ENCODE peak calls at places on chromosome 15, in eight cellular contexts. One of them, this sample, is unnamed.

GRCh38 chr15:71182522-71182921 is 67.3 kb downstream of the THSD4 start:
- DNase-seq in GM12865: no peak
- DNase-seq in dorsolateral prefrontal cortex: no peak
- DNase-seq in astrocyte of the spinal cord: no peak
- DNase-seq in astrocyte of the cerebellum: no peak
- DNase-seq in HFF-Myc: no peak
- DNase-seq in pancreas: no peak
- DNase-seq in IMR-90: no peak
- DNase-seq in this sample: no peak

GRCh38 chr15:92449476-92449875 is 55.8 kb downstream of the ST8SIA2 start:
- DNase-seq in GM12865: no peak
- DNase-seq in dorsolateral prefrontal cortex: no peak
- DNase-seq in astrocyte of the spinal cord: peak; percentile 75
- DNase-seq in astrocyte of the cerebellum: peak; percentile 70
- DNase-seq in HFF-Myc: no peak
- DNase-seq in pancreas: no peak
- DNase-seq in IMR-90: peak; percentile 15
- DNase-seq in this sample: no peak

GRCh38 chr15:87263844-87264243 is 992.7 kb downstream of the NTRK3 start:
- DNase-seq in GM12865: no peak
- DNase-seq in dorsolateral prefrontal cortex: no peak
- DNase-seq in astrocyte of the spinal cord: no peak
- DNase-seq in astrocyte of the cerebellum: no peak
- DNase-seq in HFF-Myc: no peak
- DNase-seq in pancreas: no peak
- DNase-seq in IMR-90: no peak
- DNase-seq in this sample: no peak

GRCh38 chr15:31200735-31201151 is 99.2 kb upstream of the TRPM1 start:
- DNase-seq in GM12865: peak; percentile 81
- DNase-seq in dorsolateral prefrontal cortex: peak; percentile 48
- DNase-seq in astrocyte of the spinal cord: peak; percentile 49
- DNase-seq in astrocyte of the cerebellum: peak; percentile 9
- DNase-seq in HFF-Myc: no peak
- DNase-seq in pancreas: no peak
- DNase-seq in IMR-90: peak; percentile 39
- DNase-seq in this sample: peak; percentile 83

GRCh38 chr15:48796930-48797329 is 13.9 kb downstream of the CEP152 start:
- DNase-seq in GM12865: peak; percentile 14
- DNase-seq in dorsolateral prefrontal cortex: no peak
- DNase-seq in astrocyte of the spinal cord: peak; percentile 69
- DNase-seq in astrocyte of the cerebellum: peak; percentile 48
- DNase-seq in HFF-Myc: no peak
- DNase-seq in pancreas: no peak
- DNase-seq in IMR-90: peak; percentile 90
- DNase-seq in this sample: no peak

GRCh38 chr15:20340331-20340811 is 201.2 kb downstream of the GOLGA6L6 start:
- DNase-seq in GM12865: peak; percentile 47
- DNase-seq in dorsolateral prefrontal cortex: peak; percentile 68
- DNase-seq in astrocyte of the spinal cord: no peak
- DNase-seq in astrocyte of the cerebellum: no peak
- DNase-seq in HFF-Myc: no peak
- DNase-seq in pancreas: peak; percentile 96
- DNase-seq in IMR-90: peak; percentile 18
- DNase-seq in this sample: peak; percentile 88

GRCh38 chr15:51077565-51078153 is 17.0 kb downstream of the TNFAIP8L3 start:
- DNase-seq in GM12865: peak; percentile 80
- DNase-seq in dorsolateral prefrontal cortex: no peak
- DNase-seq in astrocyte of the spinal cord: peak; percentile 64
- DNase-seq in astrocyte of the cerebellum: no peak
- DNase-seq in HFF-Myc: no peak
- DNase-seq in pancreas: peak; percentile 77
- DNase-seq in IMR-90: no peak
- DNase-seq in this sample: peak; percentile 88

GRCh38 chr15:54212635-54213034 is 234.4 kb downstream of the UNC13C start:
- DNase-seq in GM12865: no peak
- DNase-seq in dorsolateral prefrontal cortex: no peak
- DNase-seq in astrocyte of the spinal cord: no peak
- DNase-seq in astrocyte of the cerebellum: no peak
- DNase-seq in HFF-Myc: no peak
- DNase-seq in pancreas: no peak
- DNase-seq in IMR-90: no peak
- DNase-seq in this sample: no peak

GRCh38 chr15:92674347-92674746 is 18.8 kb upstream of the FAM174B start:
- DNase-seq in GM12865: no peak
- DNase-seq in dorsolateral prefrontal cortex: no peak
- DNase-seq in astrocyte of the spinal cord: no peak
- DNase-seq in astrocyte of the cerebellum: no peak
- DNase-seq in HFF-Myc: no peak
- DNase-seq in pancreas: no peak
- DNase-seq in IMR-90: no peak
- DNase-seq in this sample: no peak

GRCh38 chr15:44066211-44066827 is 128.8 kb downstream of the FRMD5 start:
- DNase-seq in GM12865: peak; percentile 86
- DNase-seq in dorsolateral prefrontal cortex: no peak
- DNase-seq in astrocyte of the spinal cord: peak; percentile 42
- DNase-seq in astrocyte of the cerebellum: peak; percentile 34
- DNase-seq in HFF-Myc: peak; percentile 32
- DNase-seq in pancreas: no peak
- DNase-seq in IMR-90: peak; percentile 72
- DNase-seq in this sample: no peak

GRCh38 chr15:55998478-55998877 is 5.1 kb upstream of the NEDD4 start:
- DNase-seq in GM12865: no peak
- DNase-seq in dorsolateral prefrontal cortex: no peak
- DNase-seq in astrocyte of the spinal cord: no peak
- DNase-seq in astrocyte of the cerebellum: no peak
- DNase-seq in HFF-Myc: no peak
- DNase-seq in pancreas: no peak
- DNase-seq in IMR-90: no peak
- DNase-seq in this sample: no peak

GRCh38 chr15:31552482-31553099 is 226.0 kb downstream of the KLF13 start:
- DNase-seq in GM12865: no peak
- DNase-seq in dorsolateral prefrontal cortex: no peak
- DNase-seq in astrocyte of the spinal cord: peak; percentile 8
- DNase-seq in astrocyte of the cerebellum: no peak
- DNase-seq in HFF-Myc: no peak
- DNase-seq in pancreas: no peak
- DNase-seq in IMR-90: peak; percentile 24
- DNase-seq in this sample: no peak

GRCh38 chr15:37031198-37031597 is 69.2 kb downstream of the MEIS2 start:
- DNase-seq in GM12865: peak; percentile 55
- DNase-seq in dorsolateral prefrontal cortex: no peak
- DNase-seq in astrocyte of the spinal cord: peak; percentile 61
- DNase-seq in astrocyte of the cerebellum: no peak
- DNase-seq in HFF-Myc: peak; percentile 42
- DNase-seq in pancreas: no peak
- DNase-seq in IMR-90: peak; percentile 94
- DNase-seq in this sample: no peak

GRCh38 chr15:40333922-40334492 is 6.7 kb downstream of the CCDC9B start:
- DNase-seq in GM12865: peak; percentile 20
- DNase-seq in dorsolateral prefrontal cortex: no peak
- DNase-seq in astrocyte of the spinal cord: peak; percentile 77
- DNase-seq in astrocyte of the cerebellum: no peak
- DNase-seq in HFF-Myc: no peak
- DNase-seq in pancreas: no peak
- DNase-seq in IMR-90: peak; percentile 86
- DNase-seq in this sample: peak; percentile 87

GRCh38 chr15:83654379-83655236 is 685 bp downstream of the ADAMTSL3 start:
- DNase-seq in GM12865: no peak
- DNase-seq in dorsolateral prefrontal cortex: no peak
- DNase-seq in astrocyte of the spinal cord: no peak
- DNase-seq in astrocyte of the cerebellum: no peak
- DNase-seq in HFF-Myc: no peak
- DNase-seq in pancreas: peak; percentile 77
- DNase-seq in IMR-90: no peak
- DNase-seq in this sample: no peak

GRCh38 chr15:42737529-42738328 is 801 bp upstream of the CDAN1 start:
- DNase-seq in GM12865: no peak
- DNase-seq in dorsolateral prefrontal cortex: no peak
- DNase-seq in astrocyte of the spinal cord: no peak
- DNase-seq in astrocyte of the cerebellum: no peak
- DNase-seq in HFF-Myc: no peak
- DNase-seq in pancreas: no peak
- DNase-seq in IMR-90: peak; percentile 4
- DNase-seq in this sample: no peak

GRCh38 chr15:71962537-71962936 is 152.2 kb downstream of the NR2E3 start:
- DNase-seq in GM12865: peak; percentile 3
- DNase-seq in dorsolateral prefrontal cortex: no peak
- DNase-seq in astrocyte of the spinal cord: no peak
- DNase-seq in astrocyte of the cerebellum: no peak
- DNase-seq in HFF-Myc: no peak
- DNase-seq in pancreas: no peak
- DNase-seq in IMR-90: no peak
- DNase-seq in this sample: no peak

GRCh38 chr15:69049976-69050375 is 35.5 kb downstream of the NOX5 start:
- DNase-seq in GM12865: no peak
- DNase-seq in dorsolateral prefrontal cortex: no peak
- DNase-seq in astrocyte of the spinal cord: no peak
- DNase-seq in astrocyte of the cerebellum: no peak
- DNase-seq in HFF-Myc: no peak
- DNase-seq in pancreas: no peak
- DNase-seq in IMR-90: no peak
- DNase-seq in this sample: no peak

GRCh38 chr15:77607111-77607893 is 25.4 kb downstream of the LINGO1 start:
- DNase-seq in GM12865: no peak
- DNase-seq in dorsolateral prefrontal cortex: no peak
- DNase-seq in astrocyte of the spinal cord: no peak
- DNase-seq in astrocyte of the cerebellum: no peak
- DNase-seq in HFF-Myc: no peak
- DNase-seq in pancreas: no peak
- DNase-seq in IMR-90: peak; percentile 39
- DNase-seq in this sample: no peak

GRCh38 chr15:74040115-74040850 is 42.1 kb downstream of the GOLGA6A start:
- DNase-seq in GM12865: no peak
- DNase-seq in dorsolateral prefrontal cortex: no peak
- DNase-seq in astrocyte of the spinal cord: peak; percentile 97
- DNase-seq in astrocyte of the cerebellum: peak; percentile 97
- DNase-seq in HFF-Myc: peak; percentile 81
- DNase-seq in pancreas: no peak
- DNase-seq in IMR-90: peak; percentile 98
- DNase-seq in this sample: no peak

GRCh38 chr15:71802770-71803169 is 7.6 kb upstream of the NR2E3 start:
- DNase-seq in GM12865: peak; percentile 49
- DNase-seq in dorsolateral prefrontal cortex: no peak
- DNase-seq in astrocyte of the spinal cord: no peak
- DNase-seq in astrocyte of the cerebellum: no peak
- DNase-seq in HFF-Myc: no peak
- DNase-seq in pancreas: no peak
- DNase-seq in IMR-90: no peak
- DNase-seq in this sample: no peak

GRCh38 chr15:56798639-56799038 is 65.3 kb upstream of the ZNF280D start:
- DNase-seq in GM12865: peak; percentile 87
- DNase-seq in dorsolateral prefrontal cortex: no peak
- DNase-seq in astrocyte of the spinal cord: no peak
- DNase-seq in astrocyte of the cerebellum: no peak
- DNase-seq in HFF-Myc: no peak
- DNase-seq in pancreas: no peak
- DNase-seq in IMR-90: peak; percentile 10
- DNase-seq in this sample: no peak

GRCh38 chr15:38255690-38256089 is 3.1 kb downstream of the SPRED1 start:
- DNase-seq in GM12865: no peak
- DNase-seq in dorsolateral prefrontal cortex: no peak
- DNase-seq in astrocyte of the spinal cord: no peak
- DNase-seq in astrocyte of the cerebellum: no peak
- DNase-seq in HFF-Myc: no peak
- DNase-seq in pancreas: no peak
- DNase-seq in IMR-90: no peak
- DNase-seq in this sample: no peak
- H3K4me3 ChIP-seq in GM12865: no peak overlapping the region
- H3K4me3 ChIP-seq in dorsolateral prefrontal cortex: peak overlapping the region; percentile 92
- H3K4me3 ChIP-seq in astrocyte of the spinal cord: peak overlapping the region; percentile 99
- H3K4me3 ChIP-seq in astrocyte of the cerebellum: peak overlapping the region; percentile 95
- H3K4me3 ChIP-seq in HFF-Myc: peak overlapping the region; percentile 93
- H3K4me3 ChIP-seq in pancreas: no peak overlapping the region
- H3K4me3 ChIP-seq in IMR-90: no peak overlapping the region
- H3K4me3 ChIP-seq in this sample: peak overlapping the region; percentile 80

GRCh38 chr15:99113547-99114271 is 8.8 kb downstream of the SYNM start:
- DNase-seq in GM12865: no peak
- DNase-seq in dorsolateral prefrontal cortex: no peak
- DNase-seq in astrocyte of the spinal cord: no peak
- DNase-seq in astrocyte of the cerebellum: no peak
- DNase-seq in HFF-Myc: no peak
- DNase-seq in pancreas: no peak
- DNase-seq in IMR-90: no peak
- DNase-seq in this sample: peak; percentile 63
- H3K4me3 ChIP-seq in GM12865: no peak overlapping the region
- H3K4me3 ChIP-seq in dorsolateral prefrontal cortex: no peak overlapping the region
- H3K4me3 ChIP-seq in astrocyte of the spinal cord: no peak overlapping the region
- H3K4me3 ChIP-seq in astrocyte of the cerebellum: no peak overlapping the region
- H3K4me3 ChIP-seq in HFF-Myc: no peak overlapping the region
- H3K4me3 ChIP-seq in pancreas: no peak overlapping the region
- H3K4me3 ChIP-seq in IMR-90: no peak overlapping the region
- H3K4me3 ChIP-seq in this sample: no peak overlapping the region

DNA sequence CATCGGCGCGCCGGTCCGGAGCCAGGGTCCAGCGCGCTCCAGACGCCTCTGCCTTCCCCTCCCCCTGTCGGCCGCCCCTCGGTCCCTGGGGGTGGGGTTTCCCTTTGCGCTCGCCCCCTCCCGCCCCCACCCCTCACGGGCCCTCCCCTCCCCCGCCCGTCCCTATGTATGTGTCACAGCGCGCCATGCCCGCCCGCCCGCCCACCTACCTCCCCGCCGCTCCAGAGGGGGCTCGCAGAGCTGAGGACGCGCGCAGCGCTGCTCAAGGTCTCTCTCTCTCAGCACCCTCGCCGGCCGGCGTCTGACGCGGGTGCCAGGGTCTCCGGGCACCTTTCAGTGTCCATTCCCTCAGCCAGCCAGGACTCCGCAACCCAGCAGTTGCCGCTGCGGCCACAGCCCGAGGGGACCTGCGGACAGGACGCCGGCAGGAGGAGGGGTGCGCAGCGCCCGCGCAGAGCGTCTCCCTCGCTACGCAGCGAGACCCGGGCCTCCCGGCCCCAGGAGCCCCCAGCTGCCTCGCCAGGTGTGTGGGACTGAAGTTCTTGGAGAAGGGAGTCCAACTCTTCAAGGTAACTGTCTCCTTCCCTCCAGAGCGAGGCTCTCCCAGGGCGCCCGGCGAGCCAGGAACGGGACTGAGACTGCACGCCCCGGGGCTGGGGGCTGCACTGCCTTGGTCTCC is at the start of gene ACAN:
- DNase-seq in GM12865: no peak
- DNase-seq in dorsolateral prefrontal cortex: no peak
- DNase-seq in astrocyte of the spinal cord: no peak
- DNase-seq in astrocyte of the cerebellum: no peak
- DNase-seq in HFF-Myc: no peak
- DNase-seq in pancreas: peak; percentile 43
- DNase-seq in IMR-90: no peak
- DNase-seq in this sample: no peak
- H3K4me3 ChIP-seq in GM12865: no peak within 1 kb of the TSS
- H3K4me3 ChIP-seq in dorsolateral prefrontal cortex: peak within 1 kb of the TSS; percentile 64
- H3K4me3 ChIP-seq in astrocyte of the spinal cord: no peak within 1 kb of the TSS
- H3K4me3 ChIP-seq in astrocyte of the cerebellum: peak within 1 kb of the TSS; percentile 16
- H3K4me3 ChIP-seq in HFF-Myc: no peak within 1 kb of the TSS
- H3K4me3 ChIP-seq in pancreas: no peak within 1 kb of the TSS
- H3K4me3 ChIP-seq in IMR-90: peak within 1 kb of the TSS; percentile 25
- H3K4me3 ChIP-seq in this sample: peak within 1 kb of the TSS; percentile 13

GRCh38 chr15:90400759-90401314 is 12.8 kb downstream of the IQGAP1 start:
- DNase-seq in GM12865: peak; percentile 91
- DNase-seq in dorsolateral prefrontal cortex: no peak
- DNase-seq in astrocyte of the spinal cord: peak; percentile 97
- DNase-seq in astrocyte of the cerebellum: peak; percentile 91
- DNase-seq in HFF-Myc: peak; percentile 97
- DNase-seq in pancreas: no peak
- DNase-seq in IMR-90: peak; percentile 96
- DNase-seq in this sample: no peak
- H3K4me3 ChIP-seq in GM12865: peak overlapping the region; percentile 41
- H3K4me3 ChIP-seq in dorsolateral prefrontal cortex: peak overlapping the region; percentile 11
- H3K4me3 ChIP-seq in astrocyte of the spinal cord: no peak overlapping the region
- H3K4me3 ChIP-seq in astrocyte of the cerebellum: no peak overlapping the region
- H3K4me3 ChIP-seq in HFF-Myc: peak overlapping the region; percentile 23
- H3K4me3 ChIP-seq in pancreas: no peak overlapping the region
- H3K4me3 ChIP-seq in IMR-90: no peak overlapping the region
- H3K4me3 ChIP-seq in this sample: peak overlapping the region; percentile 59

GRCh38 chr15:76337739-76338554 is 1.4 kb downstream of the ISL2 start:
- DNase-seq in GM12865: no peak
- DNase-seq in dorsolateral prefrontal cortex: no peak
- DNase-seq in astrocyte of the spinal cord: no peak
- DNase-seq in astrocyte of the cerebellum: no peak
- DNase-seq in HFF-Myc: no peak
- DNase-seq in pancreas: peak; percentile 73
- DNase-seq in IMR-90: no peak
- DNase-seq in this sample: peak; percentile 83
- H3K4me3 ChIP-seq in GM12865: peak overlapping the region; percentile 69
- H3K4me3 ChIP-seq in dorsolateral prefrontal cortex: peak overlapping the region; percentile 57
- H3K4me3 ChIP-seq in astrocyte of the spinal cord: no peak overlapping the region
- H3K4me3 ChIP-seq in astrocyte of the cerebellum: no peak overlapping the region
- H3K4me3 ChIP-seq in HFF-Myc: peak overlapping the region; percentile 75
- H3K4me3 ChIP-seq in pancreas: no peak overlapping the region
- H3K4me3 ChIP-seq in IMR-90: peak overlapping the region; percentile 68
- H3K4me3 ChIP-seq in this sample: peak overlapping the region; percentile 33